ENCODE peak calls at places on chromosomes 12 and 14, in six cellular contexts. H, J, K, Y, L and W are unnamed samples.

GRCh38 chr12:119940881-119941280 is 48.2 kb upstream of the BICDL1 start:
- DNase-seq in K (no peak), J (no peak), H (peak; percentile 92), Y (no peak), L (no peak), W (no peak)

GRCh38 chr12:96033549-96034389 is 1.6 kb downstream of the LTA4H start:
- DNase-seq in L (no peak), J (no peak), H (no peak), K (no peak), Y (no peak), W (no peak)

GRCh38 chr12:49972122-49972521 is 625 bp upstream of the AQP6 start:
- DNase-seq in H (no peak), L (no peak), K (no peak), J (no peak), Y (no peak), W (no peak)

GRCh38 chr14:33655421-33655820 is 295.5 kb downstream of the EGLN3 start:
- DNase-seq in L (no peak), H (no peak), Y (no peak), J (no peak), K (no peak), W (no peak)

GRCh38 chr14:104460920-104461651 is 118.5 kb upstream of the C14orf180 start:
- DNase-seq in H (no peak), K (no peak), Y (no peak), J (no peak), L (no peak), W (no peak)

GRCh38 chr12:123253606-123254459 is 17.8 kb downstream of the CDK2AP1 start:
- DNase-seq in L (no peak), Y (no peak), K (no peak), J (no peak), H (no peak), W (peak; percentile 70)

GRCh38 chr12:108630481-108631207 is 3.0 kb downstream of the SELPLG start:
- DNase-seq in K (no peak), H (no peak), L (no peak), J (no peak), Y (no peak), W (no peak)

GRCh38 chr12:20601668-20602280 is 93.4 kb upstream of the SLCO1C1 start:
- DNase-seq in K (no peak), H (peak; percentile 18), Y (no peak), L (no peak), J (no peak), W (no peak)

GRCh38 chr12:120979862-120980696 is 1.7 kb downstream of the HNF1A start:
- DNase-seq in K (no peak), Y (no peak), J (no peak), L (no peak), H (no peak), W (no peak)

GRCh38 chr14:99636487-99636886 is 8.4 kb upstream of the HHIPL1 start:
- DNase-seq in Y (no peak), J (no peak), K (no peak), H (no peak), L (no peak), W (peak; percentile 9)

GRCh38 chr12:63034601-63035000 is 99.7 kb upstream of the PPM1H start:
- DNase-seq in J (no peak), H (no peak), L (no peak), Y (no peak), K (no peak), W (no peak)

GRCh38 chr12:105083551-105084105 is 630 bp downstream of the ALDH1L2 start:
- DNase-seq in K (peak; percentile 47), Y (no peak), J (peak; percentile 42), H (peak; percentile 36), L (peak; percentile 31), W (peak; percentile 71)

DNA sequence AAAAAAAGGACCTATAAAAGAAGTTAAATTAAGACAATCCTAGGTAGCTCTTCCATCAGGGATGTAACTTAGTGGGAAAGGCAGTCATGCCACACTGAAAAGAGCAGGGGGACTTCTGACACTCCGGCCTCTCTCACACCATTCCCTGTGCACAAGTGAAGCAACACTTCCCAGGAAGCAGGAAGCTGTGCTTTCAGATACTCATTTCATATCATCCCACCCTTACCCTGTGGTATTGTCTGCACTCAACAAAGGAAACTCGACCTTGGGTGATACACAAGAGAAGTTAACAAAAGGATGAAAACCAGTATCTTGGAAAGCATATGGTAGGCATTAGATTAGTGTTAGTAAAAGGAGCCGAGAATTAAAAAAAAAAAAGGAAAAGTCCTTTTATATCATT is 61.2 kb upstream of the MDM1 start:
- DNase-seq in L (no peak), K (no peak), H (no peak), Y (no peak), J (no peak), W (no peak)
- H3K27ac ChIP-seq in L (no peak overlapping the region), K (no peak overlapping the region), H (no peak overlapping the region), Y (no peak overlapping the region), J (no peak overlapping the region), W (no peak overlapping the region)

GRCh38 chr12:13976028-13976584 is 5.3 kb downstream of the GRIN2B start:
- DNase-seq in Y (no peak), L (no peak), J (no peak), K (no peak), H (no peak), W (no peak)

GRCh38 chr12:13980548-13981295 is 680 bp downstream of the GRIN2B start:
- DNase-seq in L (no peak), H (peak; percentile 22), Y (no peak), K (no peak), J (no peak), W (no peak)

GRCh38 chr12:13981296-13981962 is at the start of gene GRIN2B:
- DNase-seq in L (no peak), K (no peak), J (no peak), Y (no peak), H (peak; percentile 19), W (no peak)

GRCh38 chr12:13973981-13974380 is 7.4 kb downstream of the GRIN2B start:
- DNase-seq in H (no peak), L (no peak), K (no peak), J (no peak), Y (no peak), W (no peak)

DNA sequence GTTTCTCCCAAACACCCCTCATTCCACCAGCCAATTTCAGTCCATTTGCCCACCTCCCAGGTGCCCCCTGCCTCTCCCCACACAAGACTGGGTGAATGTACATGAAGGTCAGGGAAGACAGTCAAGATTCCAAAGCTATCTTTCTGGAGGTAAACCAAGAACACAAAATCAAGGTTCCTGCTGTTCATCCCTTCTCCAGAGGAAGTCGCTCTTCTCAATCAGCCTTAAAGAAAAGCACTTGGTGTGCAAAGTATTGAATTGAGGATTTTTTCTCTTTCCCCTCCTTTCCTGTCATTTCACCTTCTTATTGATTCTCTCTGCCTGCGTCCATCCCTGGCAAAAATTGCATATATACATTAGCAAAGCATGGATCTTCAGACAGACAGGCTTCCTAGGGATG is 4.5 kb downstream of the GRIN2B start:
- DNase-seq in J (no peak), K (no peak), H (no peak), Y (no peak), L (no peak), W (no peak)
- TF ChIP-seq CTCF in J (no peak), K (no peak), H (no peak), Y (no peak), L (no peak), W (no peak)

DNA sequence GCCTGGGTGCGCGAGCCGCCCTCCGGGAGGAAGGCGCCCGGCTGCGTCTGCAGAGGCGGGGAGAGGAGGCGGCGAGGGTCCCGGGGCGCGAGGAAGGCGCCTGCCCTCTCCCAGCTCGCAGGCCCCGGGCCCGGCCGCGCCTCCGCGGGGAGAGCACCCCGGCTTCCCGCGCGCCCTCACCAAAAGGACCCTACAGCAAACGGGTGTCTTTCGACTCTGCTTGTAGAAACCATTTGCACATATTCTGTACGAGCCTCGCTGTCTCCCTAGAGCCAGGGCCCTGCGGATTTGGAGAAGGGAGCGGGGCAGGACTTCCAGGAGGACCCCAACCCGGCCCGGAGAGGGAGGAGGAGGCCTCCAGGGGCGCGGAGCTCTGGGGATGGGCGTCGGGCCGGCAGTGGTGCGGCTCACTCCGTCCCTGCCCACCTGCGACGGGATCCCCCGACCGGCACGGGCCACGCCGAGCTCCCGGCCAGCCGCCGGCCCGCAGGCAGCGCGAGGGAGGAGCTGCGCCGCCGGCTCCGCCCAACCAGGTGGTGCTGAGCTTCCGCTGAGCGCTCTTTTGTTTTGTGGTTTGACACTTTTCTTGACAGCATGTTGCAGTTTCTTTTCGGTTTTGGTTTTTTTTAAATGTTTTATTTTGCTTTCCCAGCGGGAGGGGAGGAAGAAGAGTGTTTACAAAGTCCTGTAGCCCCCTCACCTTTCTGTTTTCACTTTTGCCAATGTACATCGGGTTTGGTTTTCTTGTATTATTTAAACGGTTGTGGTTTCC is 103.2 kb upstream of the FKBP4 start:
- DNase-seq in H (no peak), Y (peak; percentile 15), L (no peak), J (no peak), K (no peak), W (no peak)
- TF ChIP-seq POLR2A in H (no peak), Y (peak; percentile 56), L (no peak), J (no peak), K (no peak), W (no peak)

GRCh38 chr14:55414551-55414950 is 2.9 kb upstream of the ATG14 start:
- DNase-seq in Y (no peak), J (no peak), K (no peak), H (no peak), L (no peak), W (no peak)

GRCh38 chr14:55411426-55412389 is at the start of gene ATG14:
- DNase-seq in Y (peak; percentile 12), J (peak; percentile 88), H (peak; percentile 91), L (peak; percentile 84), K (peak; percentile 65), W (peak; percentile 90)

GRCh38 chr14:55417955-55418354 is 6.3 kb upstream of the ATG14 start:
- DNase-seq in H (no peak), L (no peak), J (no peak), K (no peak), Y (no peak), W (no peak)

GRCh38 chr14:55416866-55417265 is 5.2 kb upstream of the ATG14 start:
- DNase-seq in J (no peak), H (no peak), Y (no peak), L (no peak), K (no peak), W (no peak)

DNA sequence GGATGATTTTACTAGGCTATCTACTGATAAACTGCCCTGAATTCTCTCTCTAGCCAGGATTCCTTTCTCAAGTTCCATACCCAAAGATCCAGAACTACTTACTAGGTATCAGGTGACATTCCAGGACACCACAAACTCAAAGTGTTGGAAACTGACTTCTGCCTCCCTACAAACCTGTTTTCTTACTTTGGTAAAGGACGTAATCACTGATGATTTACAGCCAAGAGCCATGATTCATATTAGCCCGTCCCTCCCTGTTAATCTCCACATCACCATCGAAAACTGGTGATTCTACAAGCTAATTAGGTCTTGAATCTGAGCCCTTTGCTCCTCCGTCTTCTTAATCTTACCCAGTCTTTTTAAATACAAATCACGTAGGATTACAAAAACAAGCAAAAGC is 1.1 kb upstream of the ATG14 start:
- DNase-seq in K (no peak), Y (no peak), L (no peak), J (no peak), H (no peak), W (no peak)
- H3K27ac ChIP-seq in K (no peak overlapping the region), Y (no peak overlapping the region), L (peak overlapping the region; percentile 93), J (no peak overlapping the region), H (no peak overlapping the region), W (no peak overlapping the region)